ENCODE peak calls at places on chromosomes 6 and 20, in eight cellular contexts. F is heart left ventricle, D is adrenal gland, Z is osteocyte, L is HFFc6, C is nephron progenitor cell, H is left ventricle myocardium inferior, N is mesothelial cell of epicardium. I is an unnamed sample.

GRCh38 chr6:7899046-7899888 is 11.3 kb downstream of the TXNDC5 start:
- DNase-seq in F (no peak), D (no peak), Z (no peak), L (no peak), C (no peak), H (no peak), N (no peak), I (peak)

GRCh38 chr20:35607003-35607735 is 8.5 kb upstream of the SPAG4 start:
- DNase-seq in F (no peak), D (no peak), Z (no peak), L (no peak), C (no peak), H (no peak), N (no peak), I (no peak)

GRCh38 chr6:68256391-68256790 is 378.7 kb upstream of the ADGRB3 start:
- DNase-seq in F (no peak), D (no peak), Z (no peak), L (no peak), C (no peak), H (no peak), N (no peak), I (no peak)

GRCh38 chr20:37925265-37926165 is 22.6 kb downstream of the VSTM2L start:
- DNase-seq in F (no peak), D (no peak), Z (no peak), L (no peak), C (no peak), H (no peak), N (no peak), I (no peak)

GRCh38 chr6:108839068-108839467 is 9.2 kb upstream of the ARMC2 start:
- DNase-seq in F (no peak), D (no peak), Z (no peak), L (no peak), C (peak), H (no peak), N (no peak), I (no peak)

GRCh38 chr6:17277256-17277655 is 3.9 kb upstream of the RBM24 start:
- DNase-seq in F (no peak), D (no peak), Z (no peak), L (no peak), C (no peak), H (no peak), N (no peak), I (no peak)

GRCh38 chr6:42742116-42742894 is 3.6 kb downstream of the TBCC start:
- DNase-seq in F (no peak), D (no peak), Z (no peak), L (no peak), C (no peak), H (no peak), N (no peak), I (no peak)

GRCh38 chr6:125793280-125793679 is 2.5 kb downstream of the NCOA7 start:
- DNase-seq in F (no peak), D (peak), Z (no peak), L (no peak), C (no peak), H (no peak), N (no peak), I (no peak)

GRCh38 chr20:52959125-52959524 is 13.0 kb upstream of the TSHZ2 start:
- DNase-seq in F (no peak), D (peak), Z (no peak), L (no peak), C (peak), H (no peak), N (no peak), I (no peak)

GRCh38 chr6:169810066-169810989 is 58.9 kb downstream of the ERMARD start:
- DNase-seq in F (no peak), D (no peak), Z (peak), L (no peak), C (no peak), H (no peak), N (no peak), I (peak)

GRCh38 chr6:7726416-7727149 is 684 bp downstream of the BMP6 start:
- DNase-seq in F (no peak), D (no peak), Z (no peak), L (no peak), C (peak), H (no peak), N (no peak), I (no peak)

GRCh38 chr6:169529931-169530761 is 171.7 kb downstream of the WDR27 start:
- DNase-seq in F (no peak), D (no peak), Z (no peak), L (peak), C (no peak), H (no peak), N (no peak), I (peak)

GRCh38 chr6:21085206-21085605 is 508.3 kb upstream of the SOX4 start:
- DNase-seq in F (no peak), D (no peak), Z (no peak), L (no peak), C (no peak), H (no peak), N (no peak), I (no peak)

GRCh38 chr6:122641818-122642217 is 31.6 kb downstream of the PKIB start:
- DNase-seq in F (no peak), D (no peak), Z (no peak), L (no peak), C (no peak), H (no peak), N (no peak), I (no peak)

GRCh38 chr6:39476670-39477069 is 154.2 kb upstream of the KCNK16 start:
- DNase-seq in F (no peak), D (no peak), Z (no peak), L (no peak), C (no peak), H (no peak), N (no peak), I (no peak)

GRCh38 chr6:338815-339262 is 46.6 kb downstream of the DUSP22 start:
- DNase-seq in F (no peak), D (no peak), Z (no peak), L (no peak), C (no peak), H (no peak), N (no peak), I (no peak)

GRCh38 chr6:130720076-130720475 is 107.1 kb upstream of the SMLR1 start:
- DNase-seq in F (no peak), D (no peak), Z (no peak), L (no peak), C (no peak), H (no peak), N (no peak), I (no peak)

GRCh38 chr6:110474500-110474899 is 1.9 kb downstream of the SLC22A16 start:
- DNase-seq in F (no peak), D (no peak), Z (no peak), L (no peak), C (no peak), H (no peak), N (no peak), I (no peak)

GRCh38 chr6:125020385-125020784 is 58.1 kb downstream of the RNF217 start:
- DNase-seq in F (no peak), D (no peak), Z (no peak), L (no peak), C (no peak), H (no peak), N (no peak), I (no peak)

GRCh38 chr6:35302604-35303218 is 5.1 kb downstream of the DEF6 start:
- DNase-seq in F (peak), D (peak), Z (no peak), L (no peak), C (peak), H (peak), N (no peak), I (peak)

GRCh38 chr6:85458782-85459181 is 8.9 kb downstream of the NT5E start:
- DNase-seq in F (no peak), D (no peak), Z (no peak), L (no peak), C (no peak), H (no peak), N (no peak), I (no peak)

GRCh38 chr6:80607814-80608391 is 501.4 kb downstream of the BCKDHB start:
- DNase-seq in F (no peak), D (no peak), Z (no peak), L (peak), C (no peak), H (no peak), N (no peak), I (no peak)

GRCh38 chr20:51930775-51931174 is 128.5 kb upstream of the SALL4 start:
- DNase-seq in F (no peak), D (no peak), Z (no peak), L (peak), C (no peak), H (no peak), N (no peak), I (no peak)

GRCh38 chr20:22716824-22717351 is 132.5 kb upstream of the FOXA2 start:
- DNase-seq in F (no peak), D (no peak), Z (no peak), L (no peak), C (no peak), H (no peak), N (no peak), I (no peak)

GRCh38 chr20:33606114-33606771 is 55.9 kb upstream of the C20orf144 start:
- DNase-seq in F (no peak), D (no peak), Z (no peak), L (no peak), C (no peak), H (no peak), N (no peak), I (no peak)

GRCh38 chr20:45964024-45964423 is 8.0 kb downstream of the ZNF335 start:
- DNase-seq in F (peak), D (peak), Z (no peak), L (no peak), C (no peak), H (no peak), N (no peak), I (no peak)

GRCh38 chr6:3822747-3823445 is 26.3 kb upstream of the FAM50B start:
- DNase-seq in F (no peak), D (no peak), Z (no peak), L (no peak), C (no peak), H (no peak), N (no peak), I (no peak)

GRCh38 chr6:139249387-139249786 is 42.4 kb downstream of the TXLNB start:
- DNase-seq in F (no peak), D (no peak), Z (peak), L (no peak), C (no peak), H (no peak), N (no peak), I (no peak)

GRCh38 chr20:25584905-25585704 is at the start of gene NINL:
- DNase-seq in F (peak), D (peak), Z (peak), L (no peak), C (peak), H (peak), N (peak), I (peak)

GRCh38 chr20:48064929-48065328 is 279.6 kb upstream of the SULF2 start:
- DNase-seq in F (no peak), D (no peak), Z (no peak), L (peak), C (no peak), H (no peak), N (no peak), I (no peak)

GRCh38 chr6:11207199-11207968 is 25.1 kb downstream of the NEDD9 start:
- DNase-seq in F (no peak), D (peak), Z (no peak), L (peak), C (no peak), H (peak), N (no peak), I (peak)

GRCh38 chr6:148523051-148523450 is 180.4 kb downstream of the SASH1 start:
- DNase-seq in F (no peak), D (no peak), Z (no peak), L (peak), C (no peak), H (no peak), N (no peak), I (no peak)

GRCh38 chr20:3041818-3042504 is 1.5 kb upstream of the GNRH2 start:
- DNase-seq in F (no peak), D (no peak), Z (no peak), L (no peak), C (peak), H (no peak), N (no peak), I (no peak)

GRCh38 chr6:169158750-169159149 is 94.9 kb downstream of the THBS2 start:
- DNase-seq in F (no peak), D (no peak), Z (no peak), L (no peak), C (no peak), H (no peak), N (no peak), I (no peak)

GRCh38 chr20:24208652-24209051 is 220.1 kb upstream of the GGTLC1 start:
- DNase-seq in F (no peak), D (no peak), Z (no peak), L (no peak), C (peak), H (no peak), N (no peak), I (no peak)

GRCh38 chr20:37901667-37902503 is 1.0 kb upstream of the VSTM2L start:
- DNase-seq in F (no peak), D (peak), Z (no peak), L (peak), C (peak), H (no peak), N (no peak), I (peak)

GRCh38 chr6:121157913-121158312 is 176.4 kb downstream of the TBC1D32 start:
- DNase-seq in F (no peak), D (no peak), Z (no peak), L (no peak), C (no peak), H (no peak), N (no peak), I (no peak)

GRCh38 chr6:125952764-125953501 is 3.6 kb upstream of the HINT3 start:
- DNase-seq in F (no peak), D (no peak), Z (no peak), L (peak), C (peak), H (no peak), N (no peak), I (no peak)

GRCh38 chr20:57323034-57323433 is 6.6 kb upstream of the SPO11 start:
- DNase-seq in F (no peak), D (no peak), Z (no peak), L (peak), C (peak), H (no peak), N (no peak), I (peak)

GRCh38 chr6:35640017-35640664 is 48.6 kb downstream of the FKBP5 start:
- DNase-seq in F (no peak), D (no peak), Z (no peak), L (no peak), C (no peak), H (no peak), N (no peak), I (no peak)

GRCh38 chr6:100965069-100965468 is 83.9 kb upstream of the ASCC3 start:
- DNase-seq in F (no peak), D (no peak), Z (no peak), L (no peak), C (no peak), H (no peak), N (no peak), I (no peak)

DNA sequence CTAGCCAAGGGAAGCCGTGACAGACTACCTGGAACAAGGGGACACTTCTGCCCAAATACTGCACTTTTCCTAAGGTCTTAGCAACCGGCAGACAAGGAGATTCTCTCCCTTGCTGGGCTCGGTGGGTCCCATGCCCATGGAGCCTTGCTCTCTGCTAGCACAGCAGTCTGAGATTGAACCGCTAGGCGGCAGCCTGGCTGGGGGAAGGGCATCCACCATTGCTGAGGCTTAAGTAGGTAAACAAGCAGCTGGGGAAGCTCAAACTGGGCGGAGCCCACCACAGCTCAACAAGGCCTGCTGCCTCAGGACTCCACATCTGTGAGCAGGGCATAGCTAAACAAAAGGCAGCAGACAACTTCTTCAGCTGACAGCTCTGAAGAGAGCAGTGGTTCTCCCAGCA is 87.8 kb upstream of the ASCC3 start:
- DNase-seq in F (no peak), D (no peak), Z (no peak), L (no peak), C (no peak), H (no peak), N (no peak), I (no peak)
- TF ChIP-seq CTCF in F (no peak), D (no peak), Z (no peak), L (no peak), C (no peak), H (no peak), N (no peak), I (no peak)

GRCh38 chr6:104326173-104327001 is 533.3 kb downstream of the HACE1 start:
- DNase-seq in F (no peak), D (peak), Z (no peak), L (peak), C (no peak), H (no peak), N (no peak), I (no peak)

GRCh38 chr6:104324305-104324704 is 535.4 kb downstream of the HACE1 start:
- DNase-seq in F (no peak), D (no peak), Z (no peak), L (no peak), C (no peak), H (no peak), N (no peak), I (no peak)

GRCh38 chr6:104321301-104321700 is 538.4 kb downstream of the HACE1 start:
- DNase-seq in F (no peak), D (no peak), Z (no peak), L (no peak), C (no peak), H (no peak), N (no peak), I (no peak)

GRCh38 chr6:104322849-104323248 is 536.9 kb downstream of the HACE1 start:
- DNase-seq in F (no peak), D (peak), Z (no peak), L (no peak), C (no peak), H (no peak), N (no peak), I (no peak)

GRCh38 chr6:104325341-104326172 is 534.2 kb downstream of the HACE1 start:
- DNase-seq in F (no peak), D (no peak), Z (no peak), L (peak), C (peak), H (no peak), N (no peak), I (no peak)
- TF ChIP-seq CTCF in F (peak), D (peak), Z (peak), L (peak), C (peak), H (peak), N (peak), I (peak)

GRCh38 chr6:37702314-37702713 is 4.6 kb upstream of the MDGA1 start:
- DNase-seq in F (no peak), D (no peak), Z (no peak), L (no peak), C (no peak), H (no peak), N (no peak), I (no peak)
- TF ChIP-seq CTCF in F (no peak), D (no peak), Z (peak), L (peak), C (no peak), H (no peak), N (no peak), I (no peak)

GRCh38 chr20:17751640-17752039 is 51.9 kb downstream of the BANF2 start:
- DNase-seq in F (no peak), D (no peak), Z (no peak), L (no peak), C (no peak), H (no peak), N (no peak), I (no peak)

GRCh38 chr20:17749628-17749978 is 49.8 kb downstream of the BANF2 start:
- DNase-seq in F (no peak), D (no peak), Z (no peak), L (no peak), C (no peak), H (no peak), N (no peak), I (no peak)

GRCh38 chr20:17750722-17751045 is 50.9 kb downstream of the BANF2 start:
- DNase-seq in F (no peak), D (no peak), Z (no peak), L (no peak), C (no peak), H (no peak), N (no peak), I (no peak)

GRCh38 chr20:17748279-17748678 is 48.5 kb downstream of the BANF2 start:
- DNase-seq in F (no peak), D (no peak), Z (no peak), L (no peak), C (no peak), H (no peak), N (no peak), I (no peak)

DNA sequence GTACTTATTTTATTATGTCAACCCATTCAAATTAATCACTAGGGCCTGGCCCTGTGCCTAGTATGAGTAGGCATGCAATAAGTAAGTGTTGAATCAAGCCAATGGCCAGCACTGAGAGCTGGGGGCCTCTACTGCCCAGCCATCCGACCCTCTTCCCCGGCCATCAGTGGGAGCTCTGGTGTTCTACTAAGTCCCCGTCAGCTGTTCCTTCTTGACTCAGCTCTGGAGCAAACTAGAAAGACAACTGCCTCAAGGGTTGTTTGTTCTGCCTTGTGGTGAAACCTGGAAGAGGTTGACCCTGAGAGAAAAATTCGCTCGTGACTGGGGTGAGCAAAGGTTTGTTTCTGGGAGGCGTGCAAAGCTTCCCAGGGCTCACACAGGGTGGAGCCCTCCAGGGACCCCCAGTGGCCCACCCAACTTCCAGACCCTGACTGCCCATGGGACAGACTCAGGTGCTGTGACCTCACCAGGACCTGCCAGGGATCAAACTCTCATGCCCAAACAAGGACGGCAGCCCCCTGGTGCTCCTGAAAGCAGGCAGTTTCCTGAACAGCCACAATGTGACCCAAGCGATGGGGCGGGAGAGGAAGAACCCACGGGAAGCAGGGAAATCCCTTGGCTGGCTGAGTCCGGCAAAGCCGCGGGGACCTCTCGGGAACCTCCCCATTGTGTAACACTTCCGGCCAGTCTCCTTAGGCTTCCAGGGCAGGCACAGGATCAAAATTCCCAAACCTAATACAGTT is 50.4 kb downstream of the BANF2 start:
- DNase-seq in F (peak), D (peak), Z (no peak), L (no peak), C (no peak), H (peak), N (no peak), I (peak)
- TF ChIP-seq CTCF in F (no peak), D (peak), Z (no peak), L (no peak), C (no peak), H (no peak), N (no peak), I (no peak)

GRCh38 chr6:136643850-136644596 is 93.8 kb upstream of the MAP7 start:
- DNase-seq in F (peak), D (peak), Z (peak), L (peak), C (peak), H (peak), N (peak), I (peak)
- TF ChIP-seq CTCF in F (peak), D (peak), Z (peak), L (peak), C (peak), H (peak), N (peak), I (peak)